ENCODE peak calls at places on chromosomes 6 and 20, in ten cellular contexts. J is HCT116, G is sigmoid colon, L is K562, C is heart left ventricle, B is body of pancreas, N is right lobe of liver, H is vagina, R is Peyer's patch, E is tibial nerve. O is an unnamed sample.

GRCh38 chr6:15663057-15663638 is 320 bp upstream of the DTNBP1 start:
- DNase-seq in J (peak; percentile 34), G (no peak), L (peak; percentile 98), C (no peak), B (no peak), N (no peak), H (no peak), R (no peak), E (no peak), O (no peak)

GRCh38 chr6:7846971-7847818 is 63.4 kb downstream of the TXNDC5 start:
- DNase-seq in J (no peak), G (no peak), L (no peak), C (no peak), B (no peak), N (no peak), H (no peak), R (no peak), E (no peak), O (no peak)

GRCh38 chr20:56373942-56374341 is 15.2 kb downstream of the FAM210B start:
- DNase-seq in J (no peak), G (no peak), L (no peak), C (no peak), B (no peak), N (no peak), H (no peak), R (no peak), E (no peak), O (no peak)

GRCh38 chr6:3226422-3227362 is 761 bp downstream of the TUBB2B start:
- DNase-seq in J (no peak), G (no peak), L (peak; percentile 64), C (no peak), B (no peak), N (no peak), H (no peak), R (no peak), E (no peak), O (peak; percentile 60)

GRCh38 chr20:25573288-25574251 is 11.8 kb downstream of the NINL start:
- DNase-seq in J (no peak), G (no peak), L (no peak), C (no peak), B (no peak), N (no peak), H (no peak), R (no peak), E (no peak), O (no peak)

GRCh38 chr6:26249959-26250805 is 114.8 kb upstream of the BTN3A2 start:
- DNase-seq in J (no peak), G (peak; percentile 76), L (peak; percentile 56), C (no peak), B (no peak), N (peak; percentile 68), H (no peak), R (peak; percentile 89), E (no peak), O (peak; percentile 80)

GRCh38 chr6:35015996-35016395 is 125.1 kb downstream of the TCP11 start:
- DNase-seq in J (no peak), G (no peak), L (no peak), C (no peak), B (no peak), N (no peak), H (no peak), R (no peak), E (no peak), O (peak; percentile 35)

GRCh38 chr6:3273707-3274521 is 15.2 kb downstream of the PSMG4 start:
- DNase-seq in J (no peak), G (no peak), L (no peak), C (peak; percentile 20), B (no peak), N (no peak), H (no peak), R (no peak), E (no peak), O (no peak)

DNA sequence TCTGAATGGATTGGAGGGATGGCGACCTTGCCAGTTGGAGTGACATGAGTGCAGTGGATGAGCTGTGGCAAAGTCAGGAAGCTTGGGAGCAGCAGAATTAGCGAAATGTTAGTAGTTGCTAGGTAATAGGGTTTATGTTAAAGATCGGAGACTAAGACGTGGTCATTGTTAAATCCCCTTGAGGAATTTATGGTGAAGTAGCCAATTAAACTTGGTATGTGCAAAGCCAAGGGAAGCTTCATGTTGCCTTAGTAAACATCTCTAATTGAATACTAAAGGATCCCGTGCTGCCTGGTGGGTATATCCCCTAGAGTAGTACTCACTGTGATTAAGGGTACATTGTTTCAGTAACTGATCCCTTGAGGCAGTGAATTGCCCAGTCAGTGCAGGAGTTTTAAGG is 106.0 kb downstream of the PRIM2 start:
- DNase-seq in J (no peak), G (no peak), L (no peak), C (no peak), B (no peak), N (no peak), H (no peak), R (no peak), E (no peak), O (no peak)
- H3K27ac ChIP-seq in J (no peak overlapping the region), G (no peak overlapping the region), L (no peak overlapping the region), C (no peak overlapping the region), B (no peak overlapping the region), N (no peak overlapping the region), H (no peak overlapping the region), R (no peak overlapping the region), E (no peak overlapping the region), O (no peak overlapping the region)

GRCh38 chr20:42095221-42095620 is 477.0 kb upstream of the CHD6 start:
- DNase-seq in J (no peak), G (no peak), L (no peak), C (no peak), B (no peak), N (no peak), H (no peak), R (no peak), E (no peak), O (no peak)

GRCh38 chr20:42093041-42093440 is 474.9 kb upstream of the CHD6 start:
- DNase-seq in J (no peak), G (no peak), L (no peak), C (no peak), B (no peak), N (no peak), H (no peak), R (no peak), E (no peak), O (no peak)

GRCh38 chr20:42097741-42098140 is 479.6 kb upstream of the CHD6 start:
- DNase-seq in J (no peak), G (no peak), L (no peak), C (no peak), B (no peak), N (no peak), H (no peak), R (no peak), E (no peak), O (no peak)

GRCh38 chr20:42093542-42094440 is 475.6 kb upstream of the CHD6 start:
- DNase-seq in J (no peak), G (no peak), L (no peak), C (no peak), B (no peak), N (no peak), H (no peak), R (no peak), E (no peak), O (no peak)
- TF ChIP-seq POLR2A in J (no peak), G (no peak), L (no peak), C (no peak), B (no peak), N (no peak), H (no peak), R (no peak), E (no peak), O (no peak)

GRCh38 chr6:31353508-31353907 is 3.5 kb downstream of the HLA-B start:
- DNase-seq in J (no peak), G (no peak), L (no peak), C (no peak), B (no peak), N (peak; percentile 37), H (no peak), R (no peak), E (no peak), O (no peak)

GRCh38 chr6:31350551-31350950 is 6.4 kb downstream of the HLA-B start:
- DNase-seq in J (no peak), G (no peak), L (no peak), C (no peak), B (no peak), N (no peak), H (no peak), R (no peak), E (no peak), O (no peak)

GRCh38 chr6:31350973-31351733 is 5.8 kb downstream of the HLA-B start:
- DNase-seq in J (no peak), G (no peak), L (no peak), C (no peak), B (no peak), N (no peak), H (no peak), R (no peak), E (no peak), O (no peak)

GRCh38 chr6:31352497-31353368 is 4.2 kb downstream of the HLA-B start:
- DNase-seq in J (no peak), G (no peak), L (no peak), C (no peak), B (no peak), N (no peak), H (no peak), R (no peak), E (no peak), O (no peak)

DNA sequence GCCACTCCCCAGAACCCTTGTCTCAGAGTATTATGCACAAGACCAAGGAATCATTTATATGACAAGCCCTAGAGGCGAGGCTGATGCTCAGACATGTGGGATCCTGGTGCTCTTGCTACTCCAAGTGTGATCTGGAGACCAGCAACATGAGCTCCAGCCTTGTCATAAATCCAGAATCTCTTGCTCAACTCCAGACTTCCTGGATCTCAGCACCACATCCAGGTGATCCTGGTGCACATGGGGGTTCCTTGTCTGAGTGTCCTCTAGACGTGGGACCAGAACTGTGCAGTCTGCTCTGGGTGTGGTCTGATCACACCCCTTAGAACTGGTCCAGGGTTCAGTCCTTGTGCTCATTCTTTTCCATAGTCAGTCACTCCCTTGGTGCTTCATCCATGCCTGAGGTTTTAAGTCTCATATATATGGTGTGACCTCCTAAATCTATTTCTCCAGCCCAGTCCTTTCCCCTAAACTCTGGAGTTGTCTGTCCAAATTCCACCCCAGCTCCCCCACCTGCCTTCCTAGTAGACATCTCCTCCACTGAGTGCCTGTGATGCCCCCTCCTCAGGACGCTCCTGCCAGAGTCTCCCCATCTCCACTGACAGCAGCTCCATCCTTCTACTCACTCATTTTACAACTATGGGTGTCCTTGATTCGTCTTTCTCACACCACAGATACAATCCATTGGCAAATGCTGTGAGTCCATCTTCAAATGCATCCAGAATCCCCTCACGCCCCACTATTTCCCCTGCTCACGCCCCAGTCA is 5.1 kb downstream of the HLA-B start:
- DNase-seq in J (no peak), G (no peak), L (no peak), C (no peak), B (no peak), N (no peak), H (no peak), R (no peak), E (no peak), O (no peak)
- H3K27ac ChIP-seq in J (no peak overlapping the region), G (no peak overlapping the region), L (no peak overlapping the region), C (no peak overlapping the region), B (no peak overlapping the region), N (no peak overlapping the region), H (no peak overlapping the region), R (no peak overlapping the region), E (no peak overlapping the region), O (no peak overlapping the region)

GRCh38 chr6:44039191-44039719 is 88.0 kb downstream of the MRPL14 start:
- DNase-seq in J (no peak), G (peak; percentile 51), L (no peak), C (no peak), B (no peak), N (peak; percentile 41), H (no peak), R (peak; percentile 28), E (no peak), O (no peak)
- TF ChIP-seq POLR2A in J (no peak), G (no peak), L (no peak), C (no peak), B (no peak), N (no peak), H (no peak), R (no peak), E (no peak), O (no peak)